ENCODE peak calls at places on chromosomes 4 and X, in seven cellular contexts. One of them, this sample, is unnamed.

GRCh38 chr4:1869530-1870327 is 1.5 kb upstream of the NSD2 start:
- DNase-seq in endothelial cell: no peak
- DNase-seq in cardiac muscle cell: no peak
- DNase-seq in fibroblast of pulmonary artery: no peak
- DNase-seq in ovary: no peak
- DNase-seq in uterus: no peak
- DNase-seq in D721Med: no peak
- DNase-seq in this sample: no peak

GRCh38 chrX:9369802-9370291 is 95.0 kb upstream of the TBL1X start:
- DNase-seq in uterus: no peak
- DNase-seq in fibroblast of pulmonary artery: peak
- DNase-seq in ovary: no peak
- DNase-seq in cardiac muscle cell: no peak
- DNase-seq in D721Med: no peak
- DNase-seq in endothelial cell: no peak
- DNase-seq in this sample: no peak

GRCh38 chr4:109005523-109005922 is 242.7 kb upstream of the ETNPPL start:
- DNase-seq in uterus: no peak
- DNase-seq in D721Med: no peak
- DNase-seq in cardiac muscle cell: no peak
- DNase-seq in fibroblast of pulmonary artery: peak
- DNase-seq in ovary: no peak
- DNase-seq in endothelial cell: no peak
- DNase-seq in this sample: peak

GRCh38 chrX:103628386-103629290 is at the start of gene TCEAL1:
- DNase-seq in D721Med: no peak
- DNase-seq in ovary: peak
- DNase-seq in uterus: peak
- DNase-seq in endothelial cell: peak
- DNase-seq in fibroblast of pulmonary artery: peak
- DNase-seq in cardiac muscle cell: peak
- DNase-seq in this sample: no peak

GRCh38 chr4:184763150-184763780 is 29.4 kb upstream of the CENPU start:
- DNase-seq in uterus: peak
- DNase-seq in cardiac muscle cell: no peak
- DNase-seq in fibroblast of pulmonary artery: no peak
- DNase-seq in D721Med: no peak
- DNase-seq in endothelial cell: no peak
- DNase-seq in ovary: no peak
- DNase-seq in this sample: peak

GRCh38 chr4:142840516-142841123 is 5.5 kb downstream of the INPP4B start:
- DNase-seq in endothelial cell: no peak
- DNase-seq in uterus: no peak
- DNase-seq in ovary: no peak
- DNase-seq in cardiac muscle cell: peak
- DNase-seq in D721Med: no peak
- DNase-seq in fibroblast of pulmonary artery: peak
- DNase-seq in this sample: peak

GRCh38 chr4:41390661-41391060 is 133.9 kb downstream of the UCHL1 start:
- DNase-seq in uterus: no peak
- DNase-seq in endothelial cell: no peak
- DNase-seq in cardiac muscle cell: no peak
- DNase-seq in ovary: no peak
- DNase-seq in D721Med: no peak
- DNase-seq in fibroblast of pulmonary artery: no peak
- DNase-seq in this sample: no peak

GRCh38 chr4:90842960-90843359 is 715.8 kb downstream of the CCSER1 start:
- DNase-seq in cardiac muscle cell: no peak
- DNase-seq in uterus: no peak
- DNase-seq in endothelial cell: no peak
- DNase-seq in fibroblast of pulmonary artery: no peak
- DNase-seq in ovary: no peak
- DNase-seq in D721Med: no peak
- DNase-seq in this sample: no peak

GRCh38 chr4:185318679-185319078 is 77.0 kb downstream of the LRP2BP start:
- DNase-seq in endothelial cell: no peak
- DNase-seq in ovary: no peak
- DNase-seq in fibroblast of pulmonary artery: peak
- DNase-seq in D721Med: no peak
- DNase-seq in cardiac muscle cell: no peak
- DNase-seq in uterus: no peak
- DNase-seq in this sample: no peak

GRCh38 chrX:150980186-150980585 is 2.9 kb upstream of the HMGB3 start:
- DNase-seq in endothelial cell: no peak
- DNase-seq in D721Med: no peak
- DNase-seq in fibroblast of pulmonary artery: no peak
- DNase-seq in cardiac muscle cell: no peak
- DNase-seq in uterus: no peak
- DNase-seq in ovary: no peak
- DNase-seq in this sample: no peak

GRCh38 chr4:69025191-69025998 is 70.9 kb upstream of the UGT2B7 start:
- DNase-seq in D721Med: no peak
- DNase-seq in uterus: no peak
- DNase-seq in ovary: no peak
- DNase-seq in endothelial cell: peak
- DNase-seq in fibroblast of pulmonary artery: peak
- DNase-seq in cardiac muscle cell: peak
- DNase-seq in this sample: no peak

GRCh38 chr4:102620697-102621497 is 119.7 kb downstream of the NFKB1 start:
- DNase-seq in cardiac muscle cell: peak
- DNase-seq in uterus: no peak
- DNase-seq in fibroblast of pulmonary artery: peak
- DNase-seq in endothelial cell: no peak
- DNase-seq in D721Med: no peak
- DNase-seq in ovary: no peak
- DNase-seq in this sample: peak

GRCh38 chr4:128359422-128359821 is 71.8 kb upstream of the PGRMC2 start:
- DNase-seq in endothelial cell: no peak
- DNase-seq in fibroblast of pulmonary artery: no peak
- DNase-seq in uterus: no peak
- DNase-seq in ovary: no peak
- DNase-seq in D721Med: no peak
- DNase-seq in cardiac muscle cell: no peak
- DNase-seq in this sample: no peak

GRCh38 chr4:97938141-97938540 is 205.1 kb downstream of the STPG2 start:
- DNase-seq in D721Med: no peak
- DNase-seq in cardiac muscle cell: no peak
- DNase-seq in fibroblast of pulmonary artery: no peak
- DNase-seq in ovary: no peak
- DNase-seq in uterus: no peak
- DNase-seq in endothelial cell: no peak
- DNase-seq in this sample: no peak

GRCh38 chr4:57465321-57466056 is 355.3 kb upstream of the IGFBP7 start:
- DNase-seq in cardiac muscle cell: no peak
- DNase-seq in uterus: no peak
- DNase-seq in D721Med: no peak
- DNase-seq in endothelial cell: no peak
- DNase-seq in fibroblast of pulmonary artery: no peak
- DNase-seq in ovary: no peak
- DNase-seq in this sample: no peak

GRCh38 chrX:46838974-46839480 is 2.2 kb downstream of the RP2 start:
- DNase-seq in fibroblast of pulmonary artery: no peak
- DNase-seq in endothelial cell: no peak
- DNase-seq in D721Med: no peak
- DNase-seq in cardiac muscle cell: no peak
- DNase-seq in uterus: no peak
- DNase-seq in ovary: no peak
- DNase-seq in this sample: peak

GRCh38 chrX:106802063-106802387 is 448 bp upstream of the TBC1D8B start:
- DNase-seq in uterus: no peak
- DNase-seq in endothelial cell: no peak
- DNase-seq in cardiac muscle cell: peak
- DNase-seq in D721Med: no peak
- DNase-seq in ovary: no peak
- DNase-seq in fibroblast of pulmonary artery: peak
- DNase-seq in this sample: no peak

GRCh38 chr4:88018471-88018870 is 11.0 kb downstream of the PKD2 start:
- DNase-seq in cardiac muscle cell: no peak
- DNase-seq in endothelial cell: no peak
- DNase-seq in uterus: peak
- DNase-seq in D721Med: no peak
- DNase-seq in ovary: no peak
- DNase-seq in fibroblast of pulmonary artery: peak
- DNase-seq in this sample: peak

GRCh38 chr4:2393353-2394270 is 24.8 kb downstream of the ZFYVE28 start:
- DNase-seq in endothelial cell: no peak
- DNase-seq in D721Med: no peak
- DNase-seq in ovary: no peak
- DNase-seq in fibroblast of pulmonary artery: peak
- DNase-seq in cardiac muscle cell: peak
- DNase-seq in uterus: no peak
- DNase-seq in this sample: no peak

GRCh38 chrX:50068293-50068568 is 132.6 kb downstream of the AKAP4 start:
- DNase-seq in fibroblast of pulmonary artery: no peak
- DNase-seq in cardiac muscle cell: no peak
- DNase-seq in endothelial cell: no peak
- DNase-seq in D721Med: no peak
- DNase-seq in uterus: no peak
- DNase-seq in ovary: no peak
- DNase-seq in this sample: no peak

GRCh38 chr4:6109842-6110560 is 90.3 kb downstream of the JAKMIP1 start:
- DNase-seq in fibroblast of pulmonary artery: no peak
- DNase-seq in endothelial cell: no peak
- DNase-seq in cardiac muscle cell: no peak
- DNase-seq in uterus: no peak
- DNase-seq in D721Med: no peak
- DNase-seq in ovary: no peak
- DNase-seq in this sample: no peak
- TF ChIP-seq CTCF in fibroblast of pulmonary artery: no peak
- TF ChIP-seq CTCF in endothelial cell: peak
- TF ChIP-seq CTCF in cardiac muscle cell: no peak
- TF ChIP-seq CTCF in uterus: no peak
- TF ChIP-seq CTCF in D721Med: no peak
- TF ChIP-seq CTCF in ovary: no peak
- TF ChIP-seq CTCF in this sample: no peak

GRCh38 chr4:148814030-148814429 is 371.8 kb upstream of the NR3C2 start:
- DNase-seq in cardiac muscle cell: no peak
- DNase-seq in ovary: no peak
- DNase-seq in endothelial cell: no peak
- DNase-seq in fibroblast of pulmonary artery: no peak
- DNase-seq in uterus: no peak
- DNase-seq in D721Med: no peak
- DNase-seq in this sample: no peak

GRCh38 chr4:148810461-148810860 is 368.2 kb upstream of the NR3C2 start:
- DNase-seq in uterus: no peak
- DNase-seq in endothelial cell: no peak
- DNase-seq in D721Med: no peak
- DNase-seq in fibroblast of pulmonary artery: no peak
- DNase-seq in cardiac muscle cell: no peak
- DNase-seq in ovary: no peak
- DNase-seq in this sample: no peak

GRCh38 chr4:148813289-148813688 is 371.1 kb upstream of the NR3C2 start:
- DNase-seq in endothelial cell: no peak
- DNase-seq in ovary: no peak
- DNase-seq in cardiac muscle cell: no peak
- DNase-seq in uterus: no peak
- DNase-seq in fibroblast of pulmonary artery: no peak
- DNase-seq in D721Med: no peak
- DNase-seq in this sample: no peak

GRCh38 chr4:148808416-148808815 is 366.2 kb upstream of the NR3C2 start:
- DNase-seq in cardiac muscle cell: no peak
- DNase-seq in endothelial cell: no peak
- DNase-seq in ovary: no peak
- DNase-seq in fibroblast of pulmonary artery: no peak
- DNase-seq in D721Med: no peak
- DNase-seq in uterus: no peak
- DNase-seq in this sample: peak
- TF ChIP-seq CTCF in cardiac muscle cell: no peak
- TF ChIP-seq CTCF in endothelial cell: no peak
- TF ChIP-seq CTCF in ovary: no peak
- TF ChIP-seq CTCF in fibroblast of pulmonary artery: no peak
- TF ChIP-seq CTCF in D721Med: no peak
- TF ChIP-seq CTCF in uterus: no peak
- TF ChIP-seq CTCF in this sample: no peak

GRCh38 chr4:173534439-173534838 is 4.4 kb upstream of the HAND2 start:
- DNase-seq in endothelial cell: no peak
- DNase-seq in cardiac muscle cell: no peak
- DNase-seq in D721Med: no peak
- DNase-seq in fibroblast of pulmonary artery: no peak
- DNase-seq in uterus: no peak
- DNase-seq in ovary: no peak
- DNase-seq in this sample: no peak
- TF ChIP-seq CTCF in endothelial cell: no peak
- TF ChIP-seq CTCF in cardiac muscle cell: no peak
- TF ChIP-seq CTCF in D721Med: no peak
- TF ChIP-seq CTCF in fibroblast of pulmonary artery: no peak
- TF ChIP-seq CTCF in uterus: no peak
- TF ChIP-seq CTCF in ovary: no peak
- TF ChIP-seq CTCF in this sample: no peak

GRCh38 chr4:75653845-75654503 is 19.2 kb downstream of the G3BP2 start:
- DNase-seq in uterus: no peak
- DNase-seq in D721Med: no peak
- DNase-seq in ovary: no peak
- DNase-seq in cardiac muscle cell: peak
- DNase-seq in fibroblast of pulmonary artery: peak
- DNase-seq in endothelial cell: peak
- DNase-seq in this sample: peak
- TF ChIP-seq CTCF in uterus: peak
- TF ChIP-seq CTCF in D721Med: peak
- TF ChIP-seq CTCF in ovary: no peak
- TF ChIP-seq CTCF in cardiac muscle cell: peak
- TF ChIP-seq CTCF in fibroblast of pulmonary artery: peak
- TF ChIP-seq CTCF in endothelial cell: peak
- TF ChIP-seq CTCF in this sample: peak

DNA sequence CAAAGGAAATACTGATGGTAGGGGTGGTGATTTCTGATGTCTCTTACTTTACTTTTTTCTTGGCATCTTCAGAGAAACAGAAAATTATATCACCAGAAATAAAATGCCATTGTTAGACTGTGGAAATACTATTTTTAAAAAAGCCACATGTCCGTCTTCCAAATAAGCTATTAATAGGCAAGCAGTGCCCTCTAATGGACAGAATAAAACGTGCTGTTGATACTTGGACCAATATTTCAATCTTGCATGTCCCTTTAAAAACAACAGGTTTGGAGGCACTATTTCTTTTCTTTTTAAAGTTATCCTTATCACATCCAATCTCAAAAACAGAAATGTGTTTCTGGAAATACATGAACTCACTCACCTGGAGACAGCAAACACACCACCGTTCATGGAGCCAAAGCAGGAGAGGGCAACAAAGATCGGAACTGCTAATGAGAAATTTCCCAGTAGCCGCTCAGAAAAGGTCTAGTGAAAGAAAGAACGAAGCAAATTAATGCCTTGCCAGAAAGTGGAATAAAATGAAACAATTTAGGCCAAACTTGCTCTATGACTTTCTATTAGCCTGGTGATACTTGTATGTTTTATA is 59.2 kb downstream of the SLC7A11 start:
- DNase-seq in fibroblast of pulmonary artery: peak
- DNase-seq in uterus: no peak
- DNase-seq in ovary: no peak
- DNase-seq in endothelial cell: peak
- DNase-seq in D721Med: no peak
- DNase-seq in cardiac muscle cell: peak
- DNase-seq in this sample: peak
- TF ChIP-seq CTCF in fibroblast of pulmonary artery: peak
- TF ChIP-seq CTCF in uterus: peak
- TF ChIP-seq CTCF in ovary: peak
- TF ChIP-seq CTCF in endothelial cell: peak
- TF ChIP-seq CTCF in D721Med: peak
- TF ChIP-seq CTCF in cardiac muscle cell: peak
- TF ChIP-seq CTCF in this sample: peak

This sample was measured in AG10803.